ENCODE peak calls at places on chromosome 1, in eight cellular contexts. B is immature natural killer cell; U is CD8-positive, alpha-beta memory T cell; V is SK-MEL-5; P is CD4-positive, alpha-beta T cell; C is anterior cingulate cortex; T is tibial nerve; L is CD8-positive, alpha-beta T cell. H is an unnamed sample.

GRCh38 chr1:47972864-47973437 is 24.2 kb downstream of the TRABD2B start:
- DNase-seq in U (no peak), B (no peak), L (no peak), T (no peak), V (peak), C (no peak), P (no peak), H (no peak)

GRCh38 chr1:36086529-36087232 is 2.0 kb upstream of the ADPRS start:
- DNase-seq in B (no peak), C (no peak), T (no peak), U (no peak), L (no peak), P (no peak), V (no peak), H (no peak)

GRCh38 chr1:94898486-94899385 is 28.2 kb downstream of the CNN3 start:
- DNase-seq in C (no peak), U (no peak), B (no peak), P (no peak), L (no peak), T (no peak), V (no peak), H (no peak)

GRCh38 chr1:65820983-65821382 is 28.3 kb downstream of the PDE4B start:
- DNase-seq in C (no peak), P (no peak), U (no peak), T (no peak), B (no peak), L (no peak), V (peak), H (no peak)

GRCh38 chr1:6392880-6393399 is 627 bp downstream of the ACOT7 start:
- DNase-seq in T (no peak), L (no peak), B (no peak), P (no peak), U (no peak), C (no peak), V (no peak), H (no peak)

GRCh38 chr1:223186800-223187199 is 43.8 kb upstream of the TLR5 start:
- DNase-seq in C (no peak), T (no peak), U (no peak), B (no peak), P (no peak), L (no peak), V (no peak), H (no peak)

GRCh38 chr1:53606197-53607095 is 132.5 kb downstream of the GLIS1 start:
- DNase-seq in T (no peak), L (no peak), B (no peak), P (no peak), C (no peak), U (no peak), V (no peak), H (no peak)

GRCh38 chr1:94462606-94463005 is 44.4 kb downstream of the ABCD3 start:
- DNase-seq in C (no peak), U (no peak), P (no peak), L (no peak), B (no peak), V (no peak), T (no peak), H (no peak)

GRCh38 chr1:5943373-5944068 is 48.7 kb downstream of the NPHP4 start:
- DNase-seq in V (no peak), U (no peak), T (no peak), L (peak), P (no peak), C (no peak), B (no peak), H (no peak)

GRCh38 chr1:231855395-231855794 is 228.8 kb downstream of the DISC1 start:
- DNase-seq in V (no peak), B (no peak), C (no peak), T (no peak), U (no peak), P (no peak), L (no peak), H (no peak)

GRCh38 chr1:59057211-59057694 is 239.6 kb upstream of the FGGY start:
- DNase-seq in T (peak), V (peak), B (no peak), C (no peak), U (no peak), P (no peak), L (no peak), H (peak)

GRCh38 chr1:31592132-31592531 is 15.8 kb downstream of the TINAGL1 start:
- DNase-seq in L (peak), C (no peak), T (no peak), B (no peak), V (no peak), P (no peak), U (no peak), H (no peak)

GRCh38 chr1:68175621-68176398 is 56.5 kb downstream of the WLS start:
- DNase-seq in B (no peak), C (no peak), V (no peak), T (no peak), P (no peak), L (no peak), U (no peak), H (no peak)

GRCh38 chr1:230210326-230210978 is 143.4 kb downstream of the GALNT2 start:
- DNase-seq in U (no peak), L (no peak), B (no peak), P (no peak), C (no peak), T (no peak), V (no peak), H (no peak)